ENCODE peak calls at places on chromosomes 3 and 15, in five cellular contexts. One of them, this sample, is unnamed.

GRCh38 chr15:99412082-99412481 is 153.7 kb upstream of the MEF2A start:
- DNase-seq in amniotic stem cell: no peak
- DNase-seq in left ventricle myocardium inferior: no peak
- DNase-seq in OCI-LY7: no peak
- DNase-seq in RPMI7951: no peak
- DNase-seq in this sample: no peak

GRCh38 chr15:44023176-44023575 is 171.9 kb downstream of the FRMD5 start:
- DNase-seq in amniotic stem cell: no peak
- DNase-seq in OCI-LY7: no peak
- DNase-seq in left ventricle myocardium inferior: no peak
- DNase-seq in RPMI7951: no peak
- DNase-seq in this sample: no peak

GRCh38 chr3:31908391-31909097 is 72.5 kb downstream of the OSBPL10 start:
- DNase-seq in left ventricle myocardium inferior: no peak
- DNase-seq in RPMI7951: peak
- DNase-seq in amniotic stem cell: no peak
- DNase-seq in OCI-LY7: peak
- DNase-seq in this sample: no peak

GRCh38 chr15:78838480-78838879 is 27.2 kb upstream of the ADAMTS7 start:
- DNase-seq in left ventricle myocardium inferior: no peak
- DNase-seq in OCI-LY7: no peak
- DNase-seq in amniotic stem cell: no peak
- DNase-seq in RPMI7951: no peak
- DNase-seq in this sample: no peak

GRCh38 chr3:49170744-49171118 is 667 bp upstream of the KLHDC8B start:
- DNase-seq in amniotic stem cell: no peak
- DNase-seq in RPMI7951: no peak
- DNase-seq in OCI-LY7: no peak
- DNase-seq in left ventricle myocardium inferior: no peak
- DNase-seq in this sample: no peak

GRCh38 chr15:64619880-64620839 is 155.2 kb downstream of the RBPMS2 start:
- DNase-seq in amniotic stem cell: no peak
- DNase-seq in RPMI7951: peak
- DNase-seq in OCI-LY7: no peak
- DNase-seq in left ventricle myocardium inferior: no peak
- DNase-seq in this sample: no peak

GRCh38 chr15:56968821-56969220 is 50.4 kb downstream of the TCF12 start:
- DNase-seq in RPMI7951: no peak
- DNase-seq in OCI-LY7: no peak
- DNase-seq in amniotic stem cell: no peak
- DNase-seq in left ventricle myocardium inferior: no peak
- DNase-seq in this sample: no peak

GRCh38 chr3:82087958-82088357 is 326.5 kb upstream of the GBE1 start:
- DNase-seq in left ventricle myocardium inferior: no peak
- DNase-seq in OCI-LY7: no peak
- DNase-seq in amniotic stem cell: peak
- DNase-seq in RPMI7951: peak
- DNase-seq in this sample: no peak

GRCh38 chr3:71511037-71511436 is 72.5 kb downstream of the FOXP1 start:
- DNase-seq in amniotic stem cell: no peak
- DNase-seq in left ventricle myocardium inferior: no peak
- DNase-seq in OCI-LY7: peak
- DNase-seq in RPMI7951: peak
- DNase-seq in this sample: no peak